ENCODE peak calls at places on chromosomes 16 and 17, in eight cellular contexts. B is heart right ventricle, O is PC-9, S is transverse colon, H is ascending aorta, A is neural progenitor cell, U is astrocyte, C is cardiac muscle cell. T is an unnamed sample.

GRCh38 chr16:90018297-90019200 is 707 bp downstream of the DBNDD1 start:
- DNase-seq in O (peak), A (peak), H (no peak), C (no peak), S (peak), U (no peak), B (no peak), T (no peak)

GRCh38 chr17:13030459-13031305 is 12.9 kb upstream of the ELAC2 start:
- DNase-seq in C (peak), B (no peak), O (no peak), U (no peak), S (peak), A (peak), H (peak), T (peak)

GRCh38 chr17:68849673-68850260 is 105.4 kb downstream of the ABCA8 start:
- DNase-seq in H (no peak), O (no peak), B (no peak), C (no peak), S (no peak), U (no peak), A (no peak), T (peak)

GRCh38 chr16:87267566-87267965 is 49.6 kb downstream of the C16orf95 start:
- DNase-seq in A (no peak), O (no peak), B (no peak), H (no peak), S (no peak), C (no peak), U (no peak), T (no peak)

GRCh38 chr17:70829876-70830275 is 660.5 kb downstream of the KCNJ2 start:
- DNase-seq in S (no peak), C (no peak), B (no peak), H (no peak), U (peak), A (no peak), O (no peak), T (no peak)

GRCh38 chr16:66099261-66099660 is 267.2 kb upstream of the CDH5 start:
- DNase-seq in S (no peak), O (no peak), A (no peak), U (no peak), H (no peak), B (no peak), C (no peak), T (no peak)

GRCh38 chr16:23254338-23254737 is 47.8 kb upstream of the SCNN1B start:
- DNase-seq in A (peak), U (peak), H (no peak), C (no peak), S (no peak), B (no peak), O (peak), T (peak)

GRCh38 chr17:51653902-51654301 is 393.6 kb downstream of the UTP18 start:
- DNase-seq in O (no peak), A (peak), B (no peak), H (no peak), U (no peak), S (no peak), C (no peak), T (no peak)

GRCh38 chr16:85923153-85924021 is 24.4 kb downstream of the IRF8 start:
- DNase-seq in C (peak), H (no peak), B (no peak), A (no peak), S (no peak), O (no peak), U (peak), T (peak)

GRCh38 chr17:65545708-65546523 is 15.5 kb downstream of the AXIN2 start:
- DNase-seq in U (no peak), O (no peak), H (no peak), S (no peak), C (no peak), A (peak), B (no peak), T (no peak)

GRCh38 chr17:75730065-75730464 is 8.8 kb downstream of the ITGB4 start:
- DNase-seq in O (no peak), S (no peak), A (no peak), H (no peak), C (no peak), U (no peak), B (no peak), T (no peak)

GRCh38 chr17:28973414-28973813 is 22.1 kb upstream of the PHF12 start:
- DNase-seq in B (peak), A (no peak), U (peak), C (peak), O (no peak), H (no peak), S (no peak), T (no peak)
- TF ChIP-seq CTCF in B (no peak), A (no peak), U (no peak), C (peak), O (no peak), H (no peak), S (no peak), T (no peak)

DNA sequence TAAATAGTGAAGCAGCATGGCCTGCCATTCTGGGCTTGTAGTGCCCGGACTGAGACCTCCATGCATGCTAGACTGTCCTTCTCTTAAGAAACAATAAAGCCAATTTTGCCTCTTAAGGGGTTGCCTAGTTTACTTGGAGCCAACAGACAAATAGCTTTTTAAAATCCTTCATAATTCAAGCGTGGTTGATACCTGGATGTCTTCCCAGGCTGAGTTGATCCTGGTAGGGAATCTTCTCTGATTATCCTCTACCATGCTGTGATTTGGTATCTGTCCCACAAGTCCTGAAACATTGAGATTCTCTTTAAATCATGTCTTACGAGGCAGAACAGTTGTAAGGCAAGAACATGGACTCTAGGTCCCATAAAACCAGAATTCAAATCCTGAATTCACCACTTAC is 359.6 kb upstream of the CCL2 start:
- DNase-seq in S (no peak), C (no peak), B (no peak), H (no peak), A (no peak), U (no peak), O (no peak), T (no peak)
- H3K4me3 ChIP-seq in S (no peak), C (no peak), B (no peak), H (no peak), A (no peak), U (no peak), O (no peak), T (no peak)

GRCh38 chr17:29624586-29624985 is 1.9 kb upstream of the CORO6 start:
- DNase-seq in U (no peak), C (no peak), S (no peak), B (no peak), A (no peak), H (no peak), O (no peak), T (no peak)

GRCh38 chr17:29622337-29623282 is at the start of gene CORO6:
- DNase-seq in S (peak), C (peak), B (peak), H (peak), A (peak), O (peak), U (no peak), T (peak)

GRCh38 chr17:29627951-29628350 is 5.2 kb upstream of the CORO6 start:
- DNase-seq in H (no peak), B (no peak), U (no peak), A (no peak), S (no peak), O (no peak), C (no peak), T (no peak)

GRCh38 chr17:29623283-29623647 is 553 bp upstream of the CORO6 start:
- DNase-seq in C (no peak), H (no peak), S (no peak), O (no peak), A (no peak), U (no peak), B (no peak), T (no peak)

GRCh38 chr17:29625037-29625750 is 2.5 kb upstream of the CORO6 start:
- DNase-seq in A (peak), C (peak), S (no peak), B (no peak), U (peak), H (no peak), O (peak), T (no peak)
- TF ChIP-seq CTCF in A (no peak), C (no peak), S (no peak), B (no peak), U (no peak), H (no peak), O (no peak), T (no peak)

GRCh38 chr17:40017422-40018080 is 2.3 kb downstream of the CSF3 start:
- DNase-seq in H (no peak), C (peak), B (peak), S (no peak), U (no peak), A (no peak), O (no peak), T (no peak)

GRCh38 chr17:40014375-40014980 is 762 bp upstream of the CSF3 start:
- DNase-seq in C (peak), H (no peak), A (no peak), O (no peak), U (no peak), B (no peak), S (no peak), T (no peak)

GRCh38 chr17:40015005-40015997 is at the start of gene CSF3:
- DNase-seq in S (peak), H (no peak), A (peak), B (no peak), C (peak), U (no peak), O (no peak), T (no peak)

GRCh38 chr17:40016692-40017000 is 1.4 kb downstream of the CSF3 start:
- DNase-seq in C (no peak), S (no peak), H (no peak), O (no peak), A (no peak), U (no peak), B (no peak), T (no peak)

DNA sequence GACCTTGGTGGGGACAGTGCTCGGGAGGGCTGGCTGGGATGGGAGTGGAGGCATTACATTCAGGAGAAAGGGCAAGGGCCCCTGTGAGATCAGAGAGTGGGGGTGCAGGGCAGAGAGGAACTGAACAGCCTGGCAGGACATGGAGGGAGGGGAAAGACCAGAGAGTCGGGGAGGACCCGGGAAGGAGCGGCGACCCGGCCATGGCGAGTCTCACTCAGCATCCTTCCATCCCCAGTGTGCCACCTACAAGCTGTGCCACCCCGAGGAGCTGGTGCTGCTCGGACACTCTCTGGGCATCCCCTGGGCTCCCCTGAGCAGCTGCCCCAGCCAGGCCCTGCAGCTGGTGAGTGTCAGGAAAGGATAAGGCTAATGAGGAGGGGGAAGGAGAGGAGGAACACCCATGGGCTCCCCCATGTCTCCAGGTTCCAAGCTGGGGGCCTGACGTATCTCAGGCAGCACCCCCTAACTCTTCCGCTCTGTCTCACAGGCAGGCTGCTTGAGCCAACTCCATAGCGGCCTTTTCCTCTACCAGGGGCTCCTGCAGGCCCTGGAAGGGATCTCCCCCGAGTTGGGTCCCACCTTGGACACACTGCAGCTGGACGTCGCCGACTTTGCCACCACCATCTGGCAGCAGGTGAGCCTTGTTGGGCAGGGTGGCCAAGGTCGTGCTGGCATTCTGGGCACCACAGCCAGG is 905 bp downstream of the CSF3 start:
- DNase-seq in S (no peak), A (no peak), H (no peak), C (no peak), B (no peak), O (no peak), U (no peak), T (no peak)
- H3K4me3 ChIP-seq in S (no peak), A (no peak), H (no peak), C (no peak), B (no peak), O (no peak), U (no peak), T (no peak)

DNA sequence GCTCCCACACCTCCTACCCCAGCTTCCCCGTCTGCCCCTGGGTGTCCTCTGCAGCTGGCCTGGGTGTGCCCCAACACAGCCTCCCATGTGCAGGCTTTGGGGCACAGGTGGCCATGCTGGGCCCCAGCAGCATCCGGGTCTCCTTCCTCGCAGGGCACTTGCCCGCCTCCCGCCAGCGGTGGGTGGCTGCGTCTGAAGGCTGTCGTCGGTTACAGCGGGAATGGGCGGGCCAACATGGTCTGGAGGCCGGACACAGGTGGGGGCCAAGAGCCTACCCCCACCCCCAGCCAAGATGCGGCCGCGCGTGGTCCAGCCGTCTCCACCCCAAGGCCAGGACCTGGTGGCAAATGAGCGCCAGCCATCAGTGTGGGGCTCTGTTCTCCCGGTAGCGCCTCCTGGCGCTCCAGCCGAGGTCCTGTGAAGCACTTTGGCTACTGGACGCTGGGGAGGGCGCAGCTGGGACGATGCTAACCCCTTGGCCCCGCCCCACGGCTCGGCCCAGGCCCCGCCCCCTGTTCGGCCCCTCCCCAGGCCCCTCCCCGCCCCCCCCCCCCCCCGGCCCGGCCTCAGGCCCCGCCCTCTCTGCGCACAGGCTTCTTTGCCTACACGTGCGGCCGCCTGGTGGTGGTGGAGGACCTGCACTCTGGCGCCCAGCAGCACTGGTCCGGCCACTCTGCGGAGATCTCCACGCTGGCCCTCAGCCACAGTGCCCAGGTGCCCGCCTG is 7.3 kb upstream of the RHOT2 start:
- DNase-seq in B (peak), H (peak), A (peak), C (peak), S (peak), U (peak), O (peak), T (peak)
- TF ChIP-seq CTCF in B (peak), H (peak), A (peak), C (peak), S (peak), U (peak), O (peak), T (peak)

GRCh38 chr16:67392301-67393059 is 818 bp downstream of the TPPP3 start:
- DNase-seq in S (no peak), B (no peak), C (no peak), U (no peak), A (no peak), O (no peak), H (peak), T (no peak)
- H3K4me3 ChIP-seq in S (no peak), B (peak), C (no peak), U (peak), A (peak), O (no peak), H (peak), T (peak)

DNA sequence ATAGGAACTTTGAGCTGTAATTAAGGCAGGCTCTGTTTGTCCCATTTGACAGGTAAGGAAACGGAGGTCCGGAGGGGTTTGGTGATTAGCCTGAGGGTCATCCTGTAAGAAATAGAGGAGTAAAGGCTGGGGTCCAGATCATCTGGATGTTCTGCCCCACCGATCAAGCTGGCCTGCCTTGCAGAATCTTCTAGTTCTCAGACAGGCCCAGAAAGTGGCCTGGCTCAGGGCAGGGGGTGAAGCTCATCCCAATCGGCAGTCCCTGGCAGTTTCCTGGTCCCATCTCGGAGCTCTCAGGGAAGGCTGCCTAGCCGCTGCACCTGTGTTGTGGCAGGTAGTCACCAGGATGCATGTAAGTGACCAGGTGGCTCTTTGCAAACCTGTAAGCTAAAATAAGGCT is 4.2 kb downstream of the PIMREG start:
- DNase-seq in S (no peak), U (no peak), A (no peak), H (no peak), O (no peak), B (no peak), C (no peak), T (no peak)
- TF ChIP-seq CTCF in S (no peak), U (no peak), A (no peak), H (no peak), O (no peak), B (no peak), C (no peak), T (no peak)

T was measured in foreskin fibroblast.